ENCODE peak calls at places on chromosomes 16 and 17, in six cellular contexts. H, F, U, D, I and R are unnamed samples.

GRCh38 chr16:58201163-58201562 is 3.3 kb upstream of the CSNK2A2 start:
- DNase-seq in F (no peak), H (no peak), U (no peak), I (no peak), D (no peak), R (no peak)

GRCh38 chr16:85231959-85232358 is 119.7 kb upstream of the CIBAR2 start:
- DNase-seq in F (no peak), U (no peak), H (no peak), D (no peak), I (peak), R (no peak)

GRCh38 chr17:81322271-81323082 is 27.4 kb upstream of the SLC38A10 start:
- DNase-seq in D (no peak), F (no peak), U (peak), H (no peak), I (no peak), R (no peak)

GRCh38 chr17:30378191-30378796 is 433 bp upstream of the CPD start:
- DNase-seq in U (no peak), I (peak), H (no peak), F (no peak), D (peak), R (no peak)

GRCh38 chr17:76408037-76408849 is 23.8 kb downstream of the SPHK1 start:
- DNase-seq in H (no peak), F (peak), D (peak), U (peak), I (peak), R (peak)

GRCh38 chr16:49876716-49877129 is 20.8 kb upstream of the ZNF423 start:
- DNase-seq in I (no peak), U (peak), F (no peak), H (no peak), D (peak), R (peak)

GRCh38 chr16:62077998-62078397 is 41.8 kb upstream of the CDH8 start:
- DNase-seq in I (no peak), H (no peak), F (no peak), U (peak), D (peak), R (no peak)

GRCh38 chr17:16027708-16028584 is 28.3 kb downstream of the TTC19 start:
- DNase-seq in I (no peak), D (no peak), F (no peak), U (peak), H (peak), R (no peak)

GRCh38 chr17:62740066-62740465 is 68.0 kb downstream of the MARCHF10 start:
- DNase-seq in F (no peak), H (no peak), I (no peak), D (no peak), U (no peak), R (no peak)

GRCh38 chr17:7840875-7841274 is 6.9 kb downstream of the KDM6B start:
- DNase-seq in I (no peak), D (no peak), U (no peak), H (no peak), F (no peak), R (no peak)

GRCh38 chr17:32931686-32932085 is 3.7 kb downstream of the TMEM98 start:
- DNase-seq in U (no peak), I (no peak), F (no peak), D (no peak), H (peak), R (no peak)

GRCh38 chr16:10368984-10369551 is 16.8 kb upstream of the ATF7IP2 start:
- DNase-seq in F (no peak), H (peak), D (no peak), I (no peak), U (peak), R (no peak)

GRCh38 chr17:2064511-2064910 is 9.6 kb downstream of the HIC1 start:
- DNase-seq in H (no peak), U (no peak), F (no peak), I (no peak), D (no peak), R (peak)

GRCh38 chr17:67051837-67052236 is 7.5 kb downstream of the CACNG1 start:
- DNase-seq in I (no peak), F (no peak), D (no peak), H (no peak), U (no peak), R (no peak)

GRCh38 chr16:46822270-46822669 is 8.7 kb downstream of the C16orf87 start:
- DNase-seq in D (no peak), F (no peak), U (no peak), I (no peak), H (peak), R (no peak)

GRCh38 chr17:77319211-77320031 is 178.7 kb downstream of the SEC14L1 start:
- DNase-seq in U (peak), I (no peak), F (peak), H (peak), D (no peak), R (peak)

GRCh38 chr16:84247844-84248243 is 8.0 kb upstream of the KCNG4 start:
- DNase-seq in U (no peak), I (no peak), D (no peak), H (peak), F (no peak), R (no peak)

GRCh38 chr16:12398029-12398735 is 405.5 kb downstream of the CPPED1 start:
- DNase-seq in I (no peak), F (no peak), U (no peak), H (peak), D (no peak), R (no peak)

GRCh38 chr17:55433629-55434422 is 12.2 kb upstream of the MMD start:
- DNase-seq in H (peak), I (no peak), F (no peak), D (no peak), U (peak), R (no peak)

GRCh38 chr16:66414891-66415290 is 12.2 kb upstream of the BEAN1 start:
- DNase-seq in D (no peak), U (no peak), I (no peak), F (no peak), H (no peak), R (no peak)

GRCh38 chr17:68053237-68054030 is 17.9 kb downstream of the KPNA2 start:
- DNase-seq in D (no peak), U (no peak), I (no peak), F (peak), H (peak), R (peak)

GRCh38 chr17:61689610-61690180 is 98.7 kb upstream of the NACA2 start:
- DNase-seq in I (no peak), F (no peak), D (no peak), U (no peak), H (peak), R (no peak)

GRCh38 chr16:58098207-58099096 is 30.7 kb downstream of the CFAP20 start:
- DNase-seq in D (no peak), U (no peak), F (no peak), H (peak), I (no peak), R (no peak)